ENCODE peak calls at places on chromosomes 4 and X, in eight cellular contexts. M is stimulated activated CD4-positive, alpha-beta T cell treated with anti-CD3 and anti-CD28 coated beads, Interleukin-1b, Interleukin-23, amount 100 ng/mL, for 24 hours; X is stimulated activated CD8-positive, alpha-beta memory T cell treated with anti-CD3 and anti-CD28 coated beads, Interleukin-7, amount 100 ng/mL, for 24 hours; A is head of caudate nucleus; V is naive B cell; W is RWPE2; Y is breast epithelium; S is A549. E is an unnamed sample.
A peak's percentile ranks its signal among the peaks of the same experiment; 100 is the strongest.

GRCh38 chr4:145829629-145830395 is 108.8 kb downstream of the ZNF827 start:
- DNase-seq in A (no peak), M (no peak), W (no peak), V (no peak), X (no peak), Y (no peak), S (no peak), E (no peak)

GRCh38 chr4:108342325-108342986 is 173.7 kb upstream of the LEF1 start:
- DNase-seq in M (no peak), S (no peak), W (no peak), Y (no peak), X (no peak), V (no peak), A (no peak), E (no peak)

GRCh38 chr4:45317276-45317675 is 590.9 kb upstream of the GNPDA2 start:
- DNase-seq in Y (no peak), V (no peak), X (no peak), S (no peak), W (no peak), M (no peak), A (no peak), E (no peak)

GRCh38 chrX:9339603-9340569 is 125.0 kb upstream of the TBL1X start:
- DNase-seq in V (no peak), S (no peak), Y (no peak), A (no peak), M (no peak), X (no peak), W (no peak), E (no peak)

GRCh38 chrX:123971963-123972362 is 10.5 kb downstream of the STAG2 start:
- DNase-seq in A (no peak), W (no peak), M (no peak), X (no peak), S (no peak), Y (no peak), V (no peak), E (no peak)

GRCh38 chr4:75886104-75886503 is 16.1 kb downstream of the PPEF2 start:
- DNase-seq in A (peak; percentile 12), X (no peak), V (no peak), M (no peak), S (no peak), Y (no peak), W (no peak), E (no peak)

GRCh38 chr4:3106339-3107186 is 32.1 kb downstream of the HTT start:
- DNase-seq in W (peak; percentile 79), V (peak; percentile 70), M (peak; percentile 75), S (peak; percentile 76), A (peak; percentile 89), X (peak; percentile 87), Y (peak; percentile 94), E (peak; percentile 89)

GRCh38 chr4:94455081-94455480 is 3.3 kb downstream of the PDLIM5 start:
- DNase-seq in X (no peak), W (no peak), M (no peak), S (peak; percentile 60), V (no peak), Y (peak; percentile 67), A (peak; percentile 18), E (peak; percentile 57)

GRCh38 chr4:71229477-71230257 is 109.2 kb upstream of the SLC4A4 start:
- DNase-seq in W (no peak), A (peak; percentile 68), Y (no peak), M (no peak), V (no peak), X (no peak), S (peak; percentile 31), E (peak; percentile 28)

GRCh38 chrX:39755152-39756032 is 342.4 kb downstream of the BCOR start:
- DNase-seq in W (peak; percentile 87), V (no peak), S (peak; percentile 97), A (peak; percentile 41), X (no peak), Y (peak; percentile 67), M (no peak), E (peak; percentile 78)

GRCh38 chrX:53882331-53882730 is 161.9 kb downstream of the PHF8 start:
- DNase-seq in X (no peak), V (no peak), Y (no peak), A (no peak), M (no peak), W (no peak), S (peak; percentile 62), E (no peak)

GRCh38 chr4:83629945-83630684 is 94.2 kb downstream of the GPAT3 start:
- DNase-seq in M (no peak), W (no peak), Y (no peak), V (no peak), X (no peak), S (no peak), A (no peak), E (peak; percentile 53)

GRCh38 chrX:21996872-21997271 is 35.3 kb upstream of the PHEX start:
- DNase-seq in V (no peak), M (no peak), W (no peak), Y (no peak), X (no peak), S (peak; percentile 41), A (no peak), E (no peak)

GRCh38 chr4:168585168-168586091 is 88.6 kb downstream of the PALLD start:
- DNase-seq in A (peak; percentile 54), M (no peak), S (peak; percentile 82), X (no peak), Y (peak; percentile 63), W (peak; percentile 78), V (no peak), E (peak; percentile 75)

GRCh38 chr4:74654230-74654681 is 140.1 kb downstream of the BTC start:
- DNase-seq in Y (no peak), W (peak; percentile 58), A (no peak), S (peak; percentile 99), M (no peak), V (no peak), X (no peak), E (peak; percentile 88)